ENCODE peak calls at places on chromosomes 13 and 19, in seven cellular contexts. One of them, this sample, is unnamed.

GRCh38 chr13:73984949-73985691 is 149.1 kb downstream of the KLF12 start:
- DNase-seq in PC-9: no peak
- DNase-seq in type B pancreatic cell: no peak
- DNase-seq in AG04450: no peak
- DNase-seq in endothelial cell: no peak
- DNase-seq in psoas muscle: no peak
- DNase-seq in lower leg skin: no peak
- DNase-seq in this sample: peak

GRCh38 chr13:27079421-27079958 is 92.1 kb downstream of the USP12 start:
- DNase-seq in psoas muscle: no peak
- DNase-seq in endothelial cell: no peak
- DNase-seq in lower leg skin: no peak
- DNase-seq in type B pancreatic cell: no peak
- DNase-seq in PC-9: no peak
- DNase-seq in AG04450: peak
- DNase-seq in this sample: no peak

GRCh38 chr19:48064509-48064908 is 20.6 kb upstream of the CABP5 start:
- DNase-seq in psoas muscle: no peak
- DNase-seq in AG04450: no peak
- DNase-seq in type B pancreatic cell: no peak
- DNase-seq in lower leg skin: no peak
- DNase-seq in endothelial cell: no peak
- DNase-seq in PC-9: no peak
- DNase-seq in this sample: no peak

GRCh38 chr13:28528848-28529247 is 33.9 kb upstream of the FLT1 start:
- DNase-seq in psoas muscle: no peak
- DNase-seq in PC-9: no peak
- DNase-seq in endothelial cell: no peak
- DNase-seq in lower leg skin: no peak
- DNase-seq in type B pancreatic cell: no peak
- DNase-seq in AG04450: no peak
- DNase-seq in this sample: no peak

GRCh38 chr13:110748271-110748670 is 34.8 kb downstream of the ING1 start:
- DNase-seq in type B pancreatic cell: no peak
- DNase-seq in AG04450: no peak
- DNase-seq in lower leg skin: no peak
- DNase-seq in psoas muscle: no peak
- DNase-seq in PC-9: no peak
- DNase-seq in endothelial cell: no peak
- DNase-seq in this sample: no peak

GRCh38 chr13:103730407-103730806 is 664.2 kb upstream of the SLC10A2 start:
- DNase-seq in PC-9: no peak
- DNase-seq in AG04450: no peak
- DNase-seq in lower leg skin: no peak
- DNase-seq in type B pancreatic cell: no peak
- DNase-seq in endothelial cell: no peak
- DNase-seq in psoas muscle: no peak
- DNase-seq in this sample: peak

GRCh38 chr19:54364775-54365257 is at the start of gene LAIR1:
- DNase-seq in lower leg skin: no peak
- DNase-seq in psoas muscle: peak
- DNase-seq in PC-9: no peak
- DNase-seq in AG04450: no peak
- DNase-seq in type B pancreatic cell: no peak
- DNase-seq in endothelial cell: peak
- DNase-seq in this sample: peak

GRCh38 chr19:11383706-11384048 is 437 bp downstream of the EPOR start:
- DNase-seq in endothelial cell: no peak
- DNase-seq in type B pancreatic cell: no peak
- DNase-seq in AG04450: no peak
- DNase-seq in lower leg skin: no peak
- DNase-seq in PC-9: no peak
- DNase-seq in psoas muscle: no peak
- DNase-seq in this sample: no peak

GRCh38 chr13:39484506-39485313 is 118.3 kb downstream of the LHFPL6 start:
- DNase-seq in AG04450: no peak
- DNase-seq in endothelial cell: no peak
- DNase-seq in type B pancreatic cell: no peak
- DNase-seq in PC-9: no peak
- DNase-seq in psoas muscle: no peak
- DNase-seq in lower leg skin: no peak
- DNase-seq in this sample: no peak

GRCh38 chr13:67221630-67222226 is 8.4 kb downstream of the PCDH9 start:
- DNase-seq in endothelial cell: no peak
- DNase-seq in AG04450: no peak
- DNase-seq in type B pancreatic cell: no peak
- DNase-seq in lower leg skin: no peak
- DNase-seq in psoas muscle: no peak
- DNase-seq in PC-9: no peak
- DNase-seq in this sample: no peak

GRCh38 chr13:76161143-76161542 is 525.0 kb downstream of the LMO7 start:
- DNase-seq in AG04450: no peak
- DNase-seq in lower leg skin: no peak
- DNase-seq in endothelial cell: no peak
- DNase-seq in psoas muscle: no peak
- DNase-seq in PC-9: no peak
- DNase-seq in type B pancreatic cell: no peak
- DNase-seq in this sample: no peak

GRCh38 chr13:43140985-43141384 is 117.6 kb downstream of the DNAJC15 start:
- DNase-seq in lower leg skin: no peak
- DNase-seq in AG04450: no peak
- DNase-seq in endothelial cell: no peak
- DNase-seq in type B pancreatic cell: no peak
- DNase-seq in psoas muscle: no peak
- DNase-seq in PC-9: no peak
- DNase-seq in this sample: no peak

GRCh38 chr13:99150575-99151370 is 49.9 kb upstream of the UBAC2 start:
- DNase-seq in AG04450: no peak
- DNase-seq in endothelial cell: no peak
- DNase-seq in psoas muscle: no peak
- DNase-seq in type B pancreatic cell: no peak
- DNase-seq in lower leg skin: no peak
- DNase-seq in PC-9: peak
- DNase-seq in this sample: no peak

GRCh38 chr19:33804021-33804799 is 7.5 kb downstream of the KCTD15 start:
- DNase-seq in AG04450: no peak
- DNase-seq in psoas muscle: peak
- DNase-seq in PC-9: peak
- DNase-seq in endothelial cell: no peak
- DNase-seq in lower leg skin: no peak
- DNase-seq in type B pancreatic cell: no peak
- DNase-seq in this sample: peak

GRCh38 chr13:110114351-110114750 is 192.6 kb downstream of the COL4A1 start:
- DNase-seq in PC-9: no peak
- DNase-seq in type B pancreatic cell: no peak
- DNase-seq in endothelial cell: no peak
- DNase-seq in psoas muscle: no peak
- DNase-seq in lower leg skin: no peak
- DNase-seq in AG04450: no peak
- DNase-seq in this sample: no peak

GRCh38 chr13:32206097-32206740 is 108.9 kb downstream of the ZAR1L start:
- DNase-seq in psoas muscle: no peak
- DNase-seq in type B pancreatic cell: no peak
- DNase-seq in AG04450: no peak
- DNase-seq in PC-9: no peak
- DNase-seq in lower leg skin: no peak
- DNase-seq in endothelial cell: no peak
- DNase-seq in this sample: no peak

GRCh38 chr13:75705395-75705794 is 69.3 kb downstream of the LMO7 start:
- DNase-seq in AG04450: no peak
- DNase-seq in endothelial cell: no peak
- DNase-seq in type B pancreatic cell: no peak
- DNase-seq in psoas muscle: no peak
- DNase-seq in lower leg skin: no peak
- DNase-seq in PC-9: no peak
- DNase-seq in this sample: no peak

GRCh38 chr19:23403581-23404324 is 8.5 kb upstream of the ZNF91 start:
- DNase-seq in AG04450: no peak
- DNase-seq in PC-9: peak
- DNase-seq in lower leg skin: no peak
- DNase-seq in endothelial cell: no peak
- DNase-seq in type B pancreatic cell: no peak
- DNase-seq in psoas muscle: no peak
- DNase-seq in this sample: no peak
- TF ChIP-seq CTCF in AG04450: no peak
- TF ChIP-seq CTCF in PC-9: no peak
- TF ChIP-seq CTCF in lower leg skin: no peak
- TF ChIP-seq CTCF in endothelial cell: no peak
- TF ChIP-seq CTCF in type B pancreatic cell: no peak
- TF ChIP-seq CTCF in psoas muscle: no peak
- TF ChIP-seq CTCF in this sample: no peak

DNA sequence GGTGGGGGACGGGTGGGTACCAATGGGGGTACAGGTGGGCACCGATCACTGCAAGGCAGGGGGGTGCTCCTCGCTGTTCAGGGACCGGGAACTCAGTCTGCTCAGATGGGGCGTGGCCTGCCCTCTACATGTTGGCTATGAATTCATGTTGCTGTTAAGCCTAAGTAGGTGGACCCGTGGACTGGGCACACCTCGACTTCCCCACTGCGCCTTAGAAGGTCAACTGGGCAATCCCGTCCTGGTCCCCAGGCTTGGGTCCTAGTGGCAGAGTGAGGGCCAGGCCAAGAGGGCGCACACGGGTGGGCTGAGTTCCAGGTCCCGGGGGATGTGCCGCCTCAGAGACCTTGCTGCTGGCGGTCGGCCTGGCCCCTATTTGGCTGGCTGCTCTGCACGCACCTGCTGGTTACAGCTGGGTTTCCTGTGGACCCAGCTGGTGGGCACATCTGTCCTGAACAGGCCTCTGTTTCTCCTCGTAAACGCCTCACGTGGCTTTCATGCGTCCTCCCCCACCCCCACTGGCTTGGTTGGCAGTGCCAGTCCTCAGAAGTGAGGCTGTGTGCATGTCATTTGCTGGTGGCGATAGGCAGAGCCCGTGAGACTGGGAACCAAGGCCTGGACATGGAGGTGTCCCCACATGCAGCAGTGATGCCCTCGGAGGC is 13.5 kb upstream of the ZNF554 start:
- DNase-seq in AG04450: no peak
- DNase-seq in PC-9: no peak
- DNase-seq in endothelial cell: no peak
- DNase-seq in psoas muscle: no peak
- DNase-seq in type B pancreatic cell: no peak
- DNase-seq in lower leg skin: no peak
- DNase-seq in this sample: no peak
- TF ChIP-seq CTCF in AG04450: no peak
- TF ChIP-seq CTCF in PC-9: no peak
- TF ChIP-seq CTCF in endothelial cell: no peak
- TF ChIP-seq CTCF in psoas muscle: no peak
- TF ChIP-seq CTCF in type B pancreatic cell: no peak
- TF ChIP-seq CTCF in lower leg skin: no peak
- TF ChIP-seq CTCF in this sample: no peak

GRCh38 chr19:12938536-12939291 is at the start of gene CALR:
- DNase-seq in type B pancreatic cell: no peak
- DNase-seq in AG04450: no peak
- DNase-seq in PC-9: no peak
- DNase-seq in endothelial cell: no peak
- DNase-seq in lower leg skin: peak
- DNase-seq in psoas muscle: no peak
- DNase-seq in this sample: no peak
- TF ChIP-seq CTCF in type B pancreatic cell: peak
- TF ChIP-seq CTCF in AG04450: no peak
- TF ChIP-seq CTCF in PC-9: peak
- TF ChIP-seq CTCF in endothelial cell: no peak
- TF ChIP-seq CTCF in lower leg skin: no peak
- TF ChIP-seq CTCF in psoas muscle: peak
- TF ChIP-seq CTCF in this sample: no peak

GRCh38 chr13:45042539-45042938 is 53.2 kb downstream of the GPALPP1 start:
- DNase-seq in endothelial cell: no peak
- DNase-seq in AG04450: no peak
- DNase-seq in type B pancreatic cell: no peak
- DNase-seq in PC-9: no peak
- DNase-seq in psoas muscle: no peak
- DNase-seq in lower leg skin: no peak
- DNase-seq in this sample: no peak
- TF ChIP-seq CTCF in endothelial cell: no peak
- TF ChIP-seq CTCF in AG04450: no peak
- TF ChIP-seq CTCF in type B pancreatic cell: no peak
- TF ChIP-seq CTCF in PC-9: no peak
- TF ChIP-seq CTCF in psoas muscle: no peak
- TF ChIP-seq CTCF in lower leg skin: no peak
- TF ChIP-seq CTCF in this sample: no peak

DNA sequence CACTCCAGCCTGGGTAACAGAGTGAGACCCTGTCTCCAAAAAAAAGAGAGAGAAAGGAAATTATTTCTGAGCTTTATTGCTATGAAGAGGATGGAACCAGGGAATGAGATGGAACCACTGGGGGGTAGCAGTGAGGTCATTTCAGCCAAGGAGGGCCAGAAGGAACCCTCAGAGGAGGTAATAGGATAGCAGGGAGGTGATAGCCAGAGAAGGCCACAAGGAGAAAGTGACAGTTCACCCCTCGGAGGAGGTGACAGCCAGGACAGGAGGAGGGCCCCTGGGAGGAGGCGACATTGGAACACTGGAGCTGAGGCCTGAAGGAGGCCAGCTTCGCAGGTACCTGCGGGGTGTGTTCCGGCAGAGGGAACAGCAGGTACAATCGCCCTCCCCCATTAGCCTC is 695 bp upstream of the PGPEP1 start:
- DNase-seq in PC-9: peak
- DNase-seq in psoas muscle: no peak
- DNase-seq in endothelial cell: no peak
- DNase-seq in AG04450: no peak
- DNase-seq in lower leg skin: no peak
- DNase-seq in type B pancreatic cell: no peak
- DNase-seq in this sample: no peak
- TF ChIP-seq CTCF in PC-9: peak
- TF ChIP-seq CTCF in psoas muscle: peak
- TF ChIP-seq CTCF in endothelial cell: no peak
- TF ChIP-seq CTCF in AG04450: peak
- TF ChIP-seq CTCF in lower leg skin: no peak
- TF ChIP-seq CTCF in type B pancreatic cell: peak
- TF ChIP-seq CTCF in this sample: no peak

GRCh38 chr13:50593228-50593627 is 250.3 kb downstream of the DLEU7 start:
- DNase-seq in PC-9: no peak
- DNase-seq in endothelial cell: no peak
- DNase-seq in AG04450: no peak
- DNase-seq in type B pancreatic cell: no peak
- DNase-seq in lower leg skin: no peak
- DNase-seq in psoas muscle: no peak
- DNase-seq in this sample: no peak
- TF ChIP-seq CTCF in PC-9: no peak
- TF ChIP-seq CTCF in endothelial cell: no peak
- TF ChIP-seq CTCF in AG04450: no peak
- TF ChIP-seq CTCF in type B pancreatic cell: no peak
- TF ChIP-seq CTCF in lower leg skin: no peak
- TF ChIP-seq CTCF in psoas muscle: no peak
- TF ChIP-seq CTCF in this sample: no peak

DNA sequence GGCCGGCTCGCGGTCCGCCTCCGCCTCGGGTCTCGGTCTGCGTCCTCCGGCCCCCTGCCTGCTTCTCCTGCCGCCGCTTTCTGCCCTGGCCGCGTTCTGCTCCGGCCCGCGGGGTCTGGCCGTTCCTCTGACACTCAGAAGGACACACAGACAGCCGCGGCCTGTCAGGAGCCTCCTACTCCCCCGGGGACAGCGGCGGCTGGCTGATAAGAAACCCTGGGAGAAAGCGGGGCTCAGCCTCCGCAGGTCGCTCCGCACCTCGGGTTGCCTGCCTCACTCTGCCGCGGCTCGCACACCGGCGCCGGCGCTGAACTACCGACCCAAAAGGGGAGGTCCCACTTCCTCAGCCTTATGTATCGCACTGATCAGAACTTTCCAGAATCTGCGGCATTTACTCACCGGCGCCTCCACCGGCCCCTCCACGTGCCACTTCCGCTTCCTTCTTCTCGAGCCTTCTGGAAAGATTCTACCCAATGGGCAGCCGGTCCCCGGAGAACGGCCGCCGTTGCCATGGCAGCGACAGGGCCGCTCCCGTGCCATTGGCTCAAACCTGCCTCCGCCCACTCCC is at the start of gene HSPH1:
- DNase-seq in endothelial cell: peak
- DNase-seq in PC-9: peak
- DNase-seq in lower leg skin: peak
- DNase-seq in AG04450: peak
- DNase-seq in type B pancreatic cell: peak
- DNase-seq in psoas muscle: peak
- DNase-seq in this sample: peak
- TF ChIP-seq CTCF in endothelial cell: no peak
- TF ChIP-seq CTCF in PC-9: no peak
- TF ChIP-seq CTCF in lower leg skin: no peak
- TF ChIP-seq CTCF in AG04450: peak
- TF ChIP-seq CTCF in type B pancreatic cell: peak
- TF ChIP-seq CTCF in psoas muscle: peak
- TF ChIP-seq CTCF in this sample: peak